ENCODE peak calls at places on chromosomes 5 and 9, in eight cellular contexts. One of them, this sample, is unnamed.

GRCh38 chr5:125584119-125584518 is 837.7 kb upstream of the ZNF608 start:
- DNase-seq in HAP-1: no peak
- DNase-seq in psoas muscle: no peak
- DNase-seq in left colon: no peak
- DNase-seq in choroid plexus epithelial cell: no peak
- DNase-seq in fibroblast of pulmonary artery: peak; percentile 38
- DNase-seq in Karpas-422: no peak
- DNase-seq in mucosa of gallbladder: no peak
- DNase-seq in this sample: no peak

GRCh38 chr9:107674937-107675277 is 185.3 kb upstream of the KLF4 start:
- DNase-seq in HAP-1: no peak
- DNase-seq in psoas muscle: no peak
- DNase-seq in left colon: no peak
- DNase-seq in choroid plexus epithelial cell: peak; percentile 40
- DNase-seq in fibroblast of pulmonary artery: no peak
- DNase-seq in Karpas-422: no peak
- DNase-seq in mucosa of gallbladder: no peak
- DNase-seq in this sample: no peak

GRCh38 chr9:20550326-20550725 is 72.0 kb downstream of the MLLT3 start:
- DNase-seq in HAP-1: no peak
- DNase-seq in psoas muscle: no peak
- DNase-seq in left colon: no peak
- DNase-seq in choroid plexus epithelial cell: no peak
- DNase-seq in fibroblast of pulmonary artery: no peak
- DNase-seq in Karpas-422: no peak
- DNase-seq in mucosa of gallbladder: no peak
- DNase-seq in this sample: no peak

GRCh38 chr5:28397502-28397941 is 1359.1 kb upstream of the CDH9 start:
- DNase-seq in HAP-1: peak; percentile 26
- DNase-seq in psoas muscle: no peak
- DNase-seq in left colon: no peak
- DNase-seq in choroid plexus epithelial cell: peak; percentile 85
- DNase-seq in fibroblast of pulmonary artery: peak; percentile 45
- DNase-seq in Karpas-422: no peak
- DNase-seq in mucosa of gallbladder: no peak
- DNase-seq in this sample: no peak

GRCh38 chr5:38726279-38726678 is 119.5 kb upstream of the OSMR start:
- DNase-seq in HAP-1: no peak
- DNase-seq in psoas muscle: no peak
- DNase-seq in left colon: no peak
- DNase-seq in choroid plexus epithelial cell: no peak
- DNase-seq in fibroblast of pulmonary artery: no peak
- DNase-seq in Karpas-422: no peak
- DNase-seq in mucosa of gallbladder: no peak
- DNase-seq in this sample: no peak

GRCh38 chr9:21902112-21902511 is 92.1 kb downstream of the CDKN2A start:
- DNase-seq in HAP-1: no peak
- DNase-seq in psoas muscle: no peak
- DNase-seq in left colon: no peak
- DNase-seq in choroid plexus epithelial cell: no peak
- DNase-seq in fibroblast of pulmonary artery: no peak
- DNase-seq in Karpas-422: no peak
- DNase-seq in mucosa of gallbladder: no peak
- DNase-seq in this sample: no peak

GRCh38 chr9:94936411-94936810 is 209.9 kb downstream of the AOPEP start:
- DNase-seq in HAP-1: no peak
- DNase-seq in psoas muscle: no peak
- DNase-seq in left colon: no peak
- DNase-seq in choroid plexus epithelial cell: peak; percentile 60
- DNase-seq in fibroblast of pulmonary artery: peak; percentile 88
- DNase-seq in Karpas-422: no peak
- DNase-seq in mucosa of gallbladder: no peak
- DNase-seq in this sample: no peak

GRCh38 chr5:35860686-35861085 is 4.0 kb downstream of the IL7R start:
- DNase-seq in HAP-1: peak; percentile 38
- DNase-seq in psoas muscle: no peak
- DNase-seq in left colon: no peak
- DNase-seq in choroid plexus epithelial cell: peak; percentile 31
- DNase-seq in fibroblast of pulmonary artery: no peak
- DNase-seq in Karpas-422: no peak
- DNase-seq in mucosa of gallbladder: no peak
- DNase-seq in this sample: no peak

GRCh38 chr9:134708672-134709038 is 67.1 kb downstream of the COL5A1 start:
- DNase-seq in HAP-1: no peak
- DNase-seq in psoas muscle: no peak
- DNase-seq in left colon: no peak
- DNase-seq in choroid plexus epithelial cell: no peak
- DNase-seq in fibroblast of pulmonary artery: no peak
- DNase-seq in Karpas-422: no peak
- DNase-seq in mucosa of gallbladder: no peak
- DNase-seq in this sample: no peak

GRCh38 chr5:38379360-38379827 is 121.0 kb downstream of the EGFLAM start:
- DNase-seq in HAP-1: no peak
- DNase-seq in psoas muscle: no peak
- DNase-seq in left colon: no peak
- DNase-seq in choroid plexus epithelial cell: peak; percentile 47
- DNase-seq in fibroblast of pulmonary artery: no peak
- DNase-seq in Karpas-422: no peak
- DNase-seq in mucosa of gallbladder: no peak
- DNase-seq in this sample: peak; percentile 30

GRCh38 chr9:133114886-133115603 is 6.0 kb downstream of the RALGDS start:
- DNase-seq in HAP-1: no peak
- DNase-seq in psoas muscle: peak; percentile 26
- DNase-seq in left colon: peak; percentile 6
- DNase-seq in choroid plexus epithelial cell: no peak
- DNase-seq in fibroblast of pulmonary artery: no peak
- DNase-seq in Karpas-422: peak; percentile 74
- DNase-seq in mucosa of gallbladder: no peak
- DNase-seq in this sample: no peak

GRCh38 chr9:75855509-75855908 is 35.0 kb upstream of the PCSK5 start:
- DNase-seq in HAP-1: peak; percentile 18
- DNase-seq in psoas muscle: no peak
- DNase-seq in left colon: peak; percentile 40
- DNase-seq in choroid plexus epithelial cell: peak; percentile 68
- DNase-seq in fibroblast of pulmonary artery: peak; percentile 28
- DNase-seq in Karpas-422: peak; percentile 75
- DNase-seq in mucosa of gallbladder: peak; percentile 24
- DNase-seq in this sample: no peak

GRCh38 chr9:93673844-93674334 is 97.5 kb downstream of the PHF2 start:
- DNase-seq in HAP-1: peak; percentile 3
- DNase-seq in psoas muscle: no peak
- DNase-seq in left colon: peak; percentile 1
- DNase-seq in choroid plexus epithelial cell: no peak
- DNase-seq in fibroblast of pulmonary artery: no peak
- DNase-seq in Karpas-422: no peak
- DNase-seq in mucosa of gallbladder: no peak
- DNase-seq in this sample: no peak

GRCh38 chr5:93572101-93572772 is 8.8 kb downstream of the NR2F1-AS1 start:
- DNase-seq in HAP-1: no peak
- DNase-seq in psoas muscle: no peak
- DNase-seq in left colon: no peak
- DNase-seq in choroid plexus epithelial cell: peak; percentile 81
- DNase-seq in fibroblast of pulmonary artery: no peak
- DNase-seq in Karpas-422: no peak
- DNase-seq in mucosa of gallbladder: no peak
- DNase-seq in this sample: no peak

This sample was measured in neuronal stem cell.